ENCODE peak calls at places on chromosomes 5 and 9, in seven cellular contexts. I is breast epithelium, Y is astrocyte, L is T-helper 1 cell, P is GM04503, J is frontal cortex, Z is NCI-H345. K is an unnamed sample.

GRCh38 chr5:179768326-179769085 is 25.3 kb upstream of the LTC4S start:
- DNase-seq in I (no peak), Y (no peak), L (no peak), P (no peak), J (no peak), Z (no peak), K (no peak)

GRCh38 chr9:90855208-90856000 is 53.8 kb downstream of the SYK start:
- DNase-seq in I (no peak), Y (no peak), L (no peak), P (no peak), J (no peak), Z (no peak), K (no peak)

GRCh38 chr9:33458444-33458843 is 11.1 kb upstream of the AQP3 start:
- DNase-seq in I (no peak), Y (peak; percentile 25), L (peak; percentile 52), P (no peak), J (no peak), Z (no peak), K (peak; percentile 41)

GRCh38 chr5:54985301-54986268 is at the start of gene ESM1:
- DNase-seq in I (no peak), Y (peak; percentile 72), L (no peak), P (peak; percentile 61), J (no peak), Z (no peak), K (no peak)

GRCh38 chr9:137294684-137295312 is 7.3 kb downstream of the NRARP start:
- DNase-seq in I (no peak), Y (no peak), L (no peak), P (no peak), J (no peak), Z (peak; percentile 28), K (no peak)

GRCh38 chr9:124855944-124856773 is 2.9 kb downstream of the WDR38 start:
- DNase-seq in I (no peak), Y (no peak), L (no peak), P (no peak), J (no peak), Z (peak; percentile 20), K (no peak)

GRCh38 chr5:38157024-38157423 is 101.3 kb upstream of the EGFLAM start:
- DNase-seq in I (no peak), Y (no peak), L (no peak), P (no peak), J (no peak), Z (no peak), K (no peak)

GRCh38 chr5:10715605-10716004 is 45.4 kb downstream of the DAP start:
- DNase-seq in I (no peak), Y (no peak), L (no peak), P (no peak), J (no peak), Z (no peak), K (no peak)

GRCh38 chr5:142825378-142826089 is 55.4 kb downstream of the ARHGAP26 start:
- DNase-seq in I (peak; percentile 29), Y (no peak), L (no peak), P (no peak), J (no peak), Z (no peak), K (no peak)

GRCh38 chr9:4742246-4742645 is 1.2 kb upstream of the AK3 start:
- DNase-seq in I (no peak), Y (no peak), L (no peak), P (no peak), J (no peak), Z (no peak), K (no peak)

GRCh38 chr5:113040672-113041071 is 64.1 kb downstream of the DCP2 start:
- DNase-seq in I (no peak), Y (no peak), L (no peak), P (no peak), J (no peak), Z (no peak), K (no peak)

GRCh38 chr5:65262590-65263189 is 219.0 kb downstream of the ADAMTS6 start:
- DNase-seq in I (no peak), Y (peak; percentile 95), L (no peak), P (peak; percentile 69), J (no peak), Z (no peak), K (no peak)

GRCh38 chr9:105447386-105447813 is 434 bp upstream of the FSD1L start:
- DNase-seq in I (no peak), Y (no peak), L (no peak), P (no peak), J (peak; percentile 12), Z (no peak), K (no peak)

GRCh38 chr9:89969881-89970639 is 365.2 kb downstream of the GADD45G start:
- DNase-seq in I (no peak), Y (no peak), L (no peak), P (no peak), J (no peak), Z (no peak), K (no peak)

GRCh38 chr5:133794771-133795391 is 173.5 kb downstream of the C5orf15 start:
- DNase-seq in I (no peak), Y (no peak), L (no peak), P (no peak), J (no peak), Z (no peak), K (no peak)

GRCh38 chr9:91421022-91421765 is 2.4 kb downstream of the NFIL3 start:
- DNase-seq in I (no peak), Y (no peak), L (no peak), P (no peak), J (peak; percentile 64), Z (no peak), K (no peak)

GRCh38 chr9:135080286-135081263 is 6.9 kb upstream of the OLFM1 start:
- DNase-seq in I (no peak), Y (no peak), L (no peak), P (no peak), J (no peak), Z (no peak), K (no peak)

GRCh38 chr5:44332360-44332971 is 56.8 kb downstream of the FGF10 start:
- DNase-seq in I (no peak), Y (no peak), L (no peak), P (no peak), J (no peak), Z (no peak), K (no peak)

GRCh38 chr5:167950126-167950721 is 341.2 kb upstream of the WWC1 start:
- DNase-seq in I (peak; percentile 30), Y (peak; percentile 97), L (no peak), P (no peak), J (no peak), Z (no peak), K (no peak)

GRCh38 chr5:63043792-63044191 is 465.2 kb downstream of the LRRC70 start:
- DNase-seq in I (no peak), Y (no peak), L (no peak), P (no peak), J (no peak), Z (no peak), K (no peak)

GRCh38 chr5:132488590-132488989 is 2.0 kb downstream of the IRF1 start:
- DNase-seq in I (no peak), Y (no peak), L (no peak), P (no peak), J (no peak), Z (no peak), K (no peak)

GRCh38 chr9:105858877-105859276 is 164.5 kb downstream of the TMEM38B start:
- DNase-seq in I (no peak), Y (no peak), L (no peak), P (no peak), J (no peak), Z (no peak), K (no peak)

GRCh38 chr5:139635606-139636206 is 12.4 kb upstream of the CXXC5 start:
- DNase-seq in I (no peak), Y (peak; percentile 92), L (no peak), P (peak; percentile 83), J (peak; percentile 61), Z (peak; percentile 71), K (peak; percentile 88)

GRCh38 chr5:172758077-172758835 is 12.7 kb downstream of the DUSP1 start:
- DNase-seq in I (no peak), Y (peak; percentile 96), L (no peak), P (peak; percentile 90), J (no peak), Z (no peak), K (no peak)

GRCh38 chr5:84494453-84494852 is 109.8 kb upstream of the EDIL3 start:
- DNase-seq in I (no peak), Y (peak; percentile 99), L (no peak), P (no peak), J (no peak), Z (no peak), K (no peak)

GRCh38 chr5:528625-529511 is 4.6 kb upstream of the SLC9A3 start:
- DNase-seq in I (no peak), Y (no peak), L (no peak), P (no peak), J (no peak), Z (peak; percentile 66), K (no peak)

GRCh38 chr9:129835860-129836223 is 584 bp downstream of the USP20 start:
- DNase-seq in I (no peak), Y (peak; percentile 25), L (no peak), P (no peak), J (no peak), Z (no peak), K (no peak)

GRCh38 chr9:86185872-86186271 is 73.6 kb downstream of the C9orf153 start:
- DNase-seq in I (no peak), Y (peak; percentile 6), L (no peak), P (no peak), J (no peak), Z (no peak), K (no peak)

GRCh38 chr5:37615184-37615583 is 224.7 kb downstream of the GDNF start:
- DNase-seq in I (no peak), Y (peak; percentile 98), L (no peak), P (peak; percentile 84), J (no peak), Z (no peak), K (no peak)

GRCh38 chr5:40410939-40411635 is 268.6 kb upstream of the PTGER4 start:
- DNase-seq in I (no peak), Y (peak; percentile 22), L (no peak), P (no peak), J (no peak), Z (no peak), K (no peak)

GRCh38 chr5:57784106-57784505 is 301.5 kb upstream of the ACTBL2 start:
- DNase-seq in I (no peak), Y (peak; percentile 23), L (no peak), P (no peak), J (no peak), Z (no peak), K (no peak)

GRCh38 chr9:4193391-4193790 is 106.5 kb downstream of the GLIS3 start:
- DNase-seq in I (no peak), Y (no peak), L (no peak), P (no peak), J (no peak), Z (no peak), K (no peak)

GRCh38 chr9:92669527-92669889 is 423 bp downstream of the IPPK start:
- DNase-seq in I (no peak), Y (no peak), L (no peak), P (no peak), J (peak; percentile 47), Z (peak; percentile 5), K (peak; percentile 42)

K was measured in lung.